ENCODE peak calls at places on chromosomes 2 and 18, in six cellular contexts. One of them, this sample, is unnamed.

GRCh38 chr2:195532628-195533271 is 124.3 kb upstream of the SLC39A10 start:
- DNase-seq in progenitor cell of endocrine pancreas: no peak
- DNase-seq in AG09309: no peak
- DNase-seq in RWPE1: no peak
- DNase-seq in left ventricle myocardium inferior: no peak
- DNase-seq in esophagus squamous epithelium: no peak
- DNase-seq in this sample: no peak

GRCh38 chr2:207660994-207661393 is 35.8 kb upstream of the METTL21A start:
- DNase-seq in RWPE1: no peak
- DNase-seq in left ventricle myocardium inferior: no peak
- DNase-seq in AG09309: no peak
- DNase-seq in esophagus squamous epithelium: no peak
- DNase-seq in progenitor cell of endocrine pancreas: no peak
- DNase-seq in this sample: no peak

GRCh38 chr2:24920813-24921441 is 890 bp upstream of the ADCY3 start:
- DNase-seq in AG09309: no peak
- DNase-seq in left ventricle myocardium inferior: no peak
- DNase-seq in esophagus squamous epithelium: no peak
- DNase-seq in progenitor cell of endocrine pancreas: no peak
- DNase-seq in RWPE1: no peak
- DNase-seq in this sample: no peak

GRCh38 chr2:151843669-151844017 is 15.4 kb upstream of the ARL5A start:
- DNase-seq in left ventricle myocardium inferior: no peak
- DNase-seq in AG09309: no peak
- DNase-seq in RWPE1: no peak
- DNase-seq in progenitor cell of endocrine pancreas: no peak
- DNase-seq in esophagus squamous epithelium: no peak
- DNase-seq in this sample: no peak

GRCh38 chr2:164913640-164914346 is 41.5 kb downstream of the SLC38A11 start:
- DNase-seq in RWPE1: no peak
- DNase-seq in esophagus squamous epithelium: no peak
- DNase-seq in AG09309: no peak
- DNase-seq in progenitor cell of endocrine pancreas: no peak
- DNase-seq in left ventricle myocardium inferior: no peak
- DNase-seq in this sample: no peak

GRCh38 chr2:147002256-147002655 is 842.6 kb upstream of the ACVR2A start:
- DNase-seq in left ventricle myocardium inferior: no peak
- DNase-seq in AG09309: no peak
- DNase-seq in progenitor cell of endocrine pancreas: no peak
- DNase-seq in esophagus squamous epithelium: no peak
- DNase-seq in RWPE1: no peak
- DNase-seq in this sample: no peak

GRCh38 chr2:34731274-34731673 is 1132.2 kb upstream of the FAM98A start:
- DNase-seq in left ventricle myocardium inferior: no peak
- DNase-seq in progenitor cell of endocrine pancreas: no peak
- DNase-seq in AG09309: no peak
- DNase-seq in RWPE1: no peak
- DNase-seq in esophagus squamous epithelium: no peak
- DNase-seq in this sample: no peak

GRCh38 chr18:12885500-12885899 is 1.5 kb upstream of the PTPN2 start:
- DNase-seq in RWPE1: no peak
- DNase-seq in left ventricle myocardium inferior: no peak
- DNase-seq in esophagus squamous epithelium: no peak
- DNase-seq in progenitor cell of endocrine pancreas: no peak
- DNase-seq in AG09309: no peak
- DNase-seq in this sample: no peak

GRCh38 chr2:173589604-173590277 is 235.1 kb downstream of the CDCA7 start:
- DNase-seq in RWPE1: peak; percentile 78
- DNase-seq in left ventricle myocardium inferior: no peak
- DNase-seq in progenitor cell of endocrine pancreas: no peak
- DNase-seq in AG09309: no peak
- DNase-seq in esophagus squamous epithelium: no peak
- DNase-seq in this sample: no peak

GRCh38 chr2:142180820-142181533 is 50.2 kb upstream of the LRP1B start:
- DNase-seq in esophagus squamous epithelium: no peak
- DNase-seq in AG09309: no peak
- DNase-seq in RWPE1: no peak
- DNase-seq in progenitor cell of endocrine pancreas: peak; percentile 16
- DNase-seq in left ventricle myocardium inferior: no peak
- DNase-seq in this sample: no peak

GRCh38 chr2:218882866-218883366 is 2.3 kb downstream of the WNT10A start:
- DNase-seq in esophagus squamous epithelium: no peak
- DNase-seq in AG09309: no peak
- DNase-seq in RWPE1: peak; percentile 71
- DNase-seq in left ventricle myocardium inferior: no peak
- DNase-seq in progenitor cell of endocrine pancreas: no peak
- DNase-seq in this sample: no peak

GRCh38 chr18:58046087-58046793 is 2.2 kb downstream of the NEDD4L start:
- DNase-seq in progenitor cell of endocrine pancreas: no peak
- DNase-seq in AG09309: no peak
- DNase-seq in RWPE1: no peak
- DNase-seq in esophagus squamous epithelium: no peak
- DNase-seq in left ventricle myocardium inferior: no peak
- DNase-seq in this sample: no peak

GRCh38 chr18:42182728-42183700 is 228.0 kb downstream of the PIK3C3 start:
- DNase-seq in esophagus squamous epithelium: no peak
- DNase-seq in AG09309: no peak
- DNase-seq in RWPE1: no peak
- DNase-seq in progenitor cell of endocrine pancreas: no peak
- DNase-seq in left ventricle myocardium inferior: no peak
- DNase-seq in this sample: no peak

GRCh38 chr2:240578110-240578450 is 8.5 kb upstream of the CAPN10 start:
- DNase-seq in left ventricle myocardium inferior: peak; percentile 21
- DNase-seq in AG09309: no peak
- DNase-seq in RWPE1: no peak
- DNase-seq in esophagus squamous epithelium: no peak
- DNase-seq in progenitor cell of endocrine pancreas: no peak
- DNase-seq in this sample: no peak

GRCh38 chr2:128549094-128549493 is 230.4 kb upstream of the HS6ST1 start:
- DNase-seq in AG09309: no peak
- DNase-seq in left ventricle myocardium inferior: no peak
- DNase-seq in esophagus squamous epithelium: no peak
- DNase-seq in RWPE1: no peak
- DNase-seq in progenitor cell of endocrine pancreas: no peak
- DNase-seq in this sample: no peak

GRCh38 chr2:44912660-44913059 is 28.8 kb upstream of the SIX3 start:
- DNase-seq in RWPE1: peak; percentile 18
- DNase-seq in left ventricle myocardium inferior: no peak
- DNase-seq in progenitor cell of endocrine pancreas: no peak
- DNase-seq in esophagus squamous epithelium: no peak
- DNase-seq in AG09309: peak; percentile 60
- DNase-seq in this sample: no peak

DNA sequence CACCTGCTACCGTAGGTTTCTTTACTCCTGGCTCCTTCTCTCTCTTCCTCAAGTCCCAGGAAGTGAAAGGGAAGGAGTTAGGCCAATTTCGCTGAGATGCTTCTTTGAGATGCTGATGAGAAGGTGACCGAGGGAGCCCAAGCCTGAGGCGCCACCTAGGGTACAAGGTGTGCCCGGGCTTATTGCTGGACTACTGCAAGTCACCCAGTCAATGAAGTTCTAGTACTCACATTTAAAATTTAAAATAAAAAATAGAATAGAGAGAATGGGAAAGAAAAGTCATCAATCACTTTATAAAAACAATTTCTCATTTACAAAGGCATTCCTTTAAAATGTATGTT is 45.3 kb downstream of the ACAA2 start:
- DNase-seq in AG09309: peak; percentile 18
- DNase-seq in esophagus squamous epithelium: no peak
- DNase-seq in left ventricle myocardium inferior: peak; percentile 33
- DNase-seq in progenitor cell of endocrine pancreas: peak; percentile 44
- DNase-seq in RWPE1: peak; percentile 19
- DNase-seq in this sample: no peak
- TF ChIP-seq CTCF in AG09309: peak; percentile 80
- TF ChIP-seq CTCF in esophagus squamous epithelium: peak; percentile 35
- TF ChIP-seq CTCF in left ventricle myocardium inferior: peak; percentile 59
- TF ChIP-seq CTCF in progenitor cell of endocrine pancreas: peak; percentile 84
- TF ChIP-seq CTCF in RWPE1: peak; percentile 29
- TF ChIP-seq CTCF in this sample: no peak

DNA sequence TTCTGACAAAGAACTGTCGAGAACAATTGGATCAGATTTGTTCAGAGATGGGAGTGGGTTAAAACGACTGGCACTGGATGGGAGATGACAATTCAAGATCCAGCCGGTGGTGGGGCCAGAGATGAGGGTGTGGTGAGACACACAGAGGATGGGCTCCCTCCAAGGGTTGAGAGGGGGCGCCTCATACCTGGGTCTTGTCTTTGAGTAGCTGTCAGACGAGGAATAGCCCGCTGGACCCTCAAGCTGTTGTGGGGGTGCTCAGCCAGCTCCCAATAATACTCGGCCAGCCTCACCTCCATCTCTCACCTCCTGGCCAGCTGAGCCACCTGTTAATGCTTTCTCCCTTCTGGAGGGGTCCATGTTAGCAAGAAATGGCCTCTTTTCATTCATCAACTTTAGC is 14.0 kb downstream of the INPP5D start:
- DNase-seq in esophagus squamous epithelium: no peak
- DNase-seq in RWPE1: no peak
- DNase-seq in progenitor cell of endocrine pancreas: no peak
- DNase-seq in AG09309: no peak
- DNase-seq in left ventricle myocardium inferior: no peak
- DNase-seq in this sample: no peak
- TF ChIP-seq CTCF in esophagus squamous epithelium: no peak
- TF ChIP-seq CTCF in RWPE1: no peak
- TF ChIP-seq CTCF in progenitor cell of endocrine pancreas: no peak
- TF ChIP-seq CTCF in AG09309: no peak
- TF ChIP-seq CTCF in left ventricle myocardium inferior: no peak
- TF ChIP-seq CTCF in this sample: no peak

GRCh38 chr18:29191263-29191662 is 1014.3 kb upstream of the CDH2 start:
- DNase-seq in progenitor cell of endocrine pancreas: no peak
- DNase-seq in esophagus squamous epithelium: no peak
- DNase-seq in RWPE1: peak; percentile 2
- DNase-seq in left ventricle myocardium inferior: no peak
- DNase-seq in AG09309: no peak
- DNase-seq in this sample: no peak
- TF ChIP-seq CTCF in progenitor cell of endocrine pancreas: peak; percentile 34
- TF ChIP-seq CTCF in esophagus squamous epithelium: no peak
- TF ChIP-seq CTCF in RWPE1: no peak
- TF ChIP-seq CTCF in left ventricle myocardium inferior: no peak
- TF ChIP-seq CTCF in AG09309: peak; percentile 62
- TF ChIP-seq CTCF in this sample: no peak

GRCh38 chr2:134206573-134206972 is 47.3 kb upstream of the MGAT5 start:
- DNase-seq in AG09309: no peak
- DNase-seq in progenitor cell of endocrine pancreas: no peak
- DNase-seq in RWPE1: no peak
- DNase-seq in esophagus squamous epithelium: no peak
- DNase-seq in left ventricle myocardium inferior: peak; percentile 40
- DNase-seq in this sample: no peak

GRCh38 chr2:134207589-134208209 is 46.2 kb upstream of the MGAT5 start:
- DNase-seq in progenitor cell of endocrine pancreas: no peak
- DNase-seq in RWPE1: peak; percentile 40
- DNase-seq in left ventricle myocardium inferior: peak; percentile 45
- DNase-seq in AG09309: no peak
- DNase-seq in esophagus squamous epithelium: no peak
- DNase-seq in this sample: peak; percentile 42

GRCh38 chr2:134203175-134203574 is 50.7 kb upstream of the MGAT5 start:
- DNase-seq in AG09309: no peak
- DNase-seq in progenitor cell of endocrine pancreas: no peak
- DNase-seq in left ventricle myocardium inferior: no peak
- DNase-seq in RWPE1: no peak
- DNase-seq in esophagus squamous epithelium: no peak
- DNase-seq in this sample: no peak

GRCh38 chr2:134206029-134206428 is 47.8 kb upstream of the MGAT5 start:
- DNase-seq in RWPE1: no peak
- DNase-seq in left ventricle myocardium inferior: no peak
- DNase-seq in progenitor cell of endocrine pancreas: no peak
- DNase-seq in esophagus squamous epithelium: no peak
- DNase-seq in AG09309: no peak
- DNase-seq in this sample: no peak

GRCh38 chr2:134205087-134205486 is 48.8 kb upstream of the MGAT5 start:
- DNase-seq in AG09309: no peak
- DNase-seq in left ventricle myocardium inferior: no peak
- DNase-seq in progenitor cell of endocrine pancreas: no peak
- DNase-seq in RWPE1: no peak
- DNase-seq in esophagus squamous epithelium: no peak
- DNase-seq in this sample: no peak
- TF ChIP-seq CTCF in AG09309: no peak
- TF ChIP-seq CTCF in left ventricle myocardium inferior: no peak
- TF ChIP-seq CTCF in progenitor cell of endocrine pancreas: no peak
- TF ChIP-seq CTCF in RWPE1: no peak
- TF ChIP-seq CTCF in esophagus squamous epithelium: no peak
- TF ChIP-seq CTCF in this sample: no peak

DNA sequence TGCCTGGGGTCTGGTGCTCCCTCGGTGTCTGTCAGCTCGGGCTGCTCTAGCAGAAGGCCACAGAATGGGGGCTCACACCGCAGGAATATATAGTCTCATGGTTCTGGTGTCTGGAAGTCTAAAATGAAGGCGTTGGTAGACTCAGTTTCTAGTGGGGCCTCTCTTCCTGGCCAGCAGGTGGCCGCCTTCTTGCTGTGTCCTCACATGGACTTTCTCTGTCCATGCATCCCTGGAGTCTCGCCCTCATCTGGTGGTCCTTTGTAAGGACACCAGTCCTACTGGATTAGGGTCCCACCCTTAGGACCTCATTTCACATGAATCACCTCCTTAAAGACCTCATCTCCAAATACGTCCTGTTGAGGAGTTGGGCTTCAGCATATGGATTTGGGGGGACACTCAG is 65.7 kb downstream of the RRM2 start:
- DNase-seq in RWPE1: no peak
- DNase-seq in left ventricle myocardium inferior: no peak
- DNase-seq in esophagus squamous epithelium: no peak
- DNase-seq in progenitor cell of endocrine pancreas: peak; percentile 38
- DNase-seq in AG09309: no peak
- DNase-seq in this sample: no peak
- TF ChIP-seq CTCF in RWPE1: peak; percentile 9
- TF ChIP-seq CTCF in left ventricle myocardium inferior: peak; percentile 32
- TF ChIP-seq CTCF in esophagus squamous epithelium: no peak
- TF ChIP-seq CTCF in progenitor cell of endocrine pancreas: peak; percentile 77
- TF ChIP-seq CTCF in AG09309: peak; percentile 29
- TF ChIP-seq CTCF in this sample: no peak

This sample was measured in activated B cell treated with CpG ODN at 0.5 μM for 24 hours.